ENCODE peak calls at places on chromosome 22, in four cellular contexts. P, M, Z and F are unnamed samples.

GRCh38 chr22:35425971-35426800 is 26.2 kb downstream of the MCM5 start:
- DNase-seq in P (peak; percentile 75), M (no peak), Z (no peak), F (peak; percentile 41)

GRCh38 chr22:47850644-47851151 is 1088.2 kb downstream of the TBC1D22A start:
- DNase-seq in P (peak; percentile 38), M (no peak), Z (no peak), F (no peak)

GRCh38 chr22:17931400-17931825 is 92.9 kb downstream of the MICAL3 start:
- DNase-seq in P (peak; percentile 32), M (no peak), Z (no peak), F (peak; percentile 57)

GRCh38 chr22:37659066-37659896 is 758 bp downstream of the PDXP start:
- DNase-seq in P (no peak), M (peak; percentile 33), Z (no peak), F (peak; percentile 27)

GRCh38 chr22:19607198-19608113 is 83.2 kb upstream of the CLDN5 start:
- DNase-seq in P (peak; percentile 78), M (peak; percentile 27), Z (no peak), F (no peak)

GRCh38 chr22:19942071-19942885 is 660 bp upstream of the TXNRD2 start:
- DNase-seq in P (no peak), M (peak; percentile 10), Z (no peak), F (peak; percentile 82)

GRCh38 chr22:25084405-25085107 is 115.1 kb upstream of the CRYBB3 start:
- DNase-seq in P (no peak), M (no peak), Z (no peak), F (no peak)

GRCh38 chr22:33073989-33074391 is 15.8 kb upstream of the SYN3 start:
- DNase-seq in P (peak; percentile 26), M (no peak), Z (no peak), F (peak; percentile 65)

GRCh38 chr22:37675930-37676571 is 615 bp downstream of the LGALS1 start:
- DNase-seq in P (peak; percentile 40), M (no peak), Z (no peak), F (peak; percentile 68)

GRCh38 chr22:44180706-44181032 is at the start of gene PARVG:
- DNase-seq in P (peak; percentile 38), M (peak; percentile 66), Z (no peak), F (no peak)

GRCh38 chr22:42431401-42432019 is 693 bp downstream of the NFAM1 start:
- DNase-seq in P (no peak), M (no peak), Z (no peak), F (no peak)

GRCh38 chr22:29784451-29785361 is 17.5 kb downstream of the UQCR10 start:
- DNase-seq in P (no peak), M (no peak), Z (no peak), F (peak; percentile 33)

GRCh38 chr22:41589260-41589600 is 410 bp downstream of the PMM1 start:
- DNase-seq in P (no peak), M (peak; percentile 21), Z (no peak), F (peak; percentile 62)

GRCh38 chr22:17501679-17502285 is 61.5 kb upstream of the SLC25A18 start:
- DNase-seq in P (peak; percentile 73), M (peak; percentile 79), Z (peak; percentile 69), F (peak; percentile 70)

GRCh38 chr22:49324527-49325491 is 502.9 kb downstream of the BRD1 start:
- DNase-seq in P (no peak), M (no peak), Z (no peak), F (no peak)
- TF ChIP-seq EZH2phosphoT487 in P (no peak), M (no peak), Z (no peak), F (no peak)

GRCh38 chr22:36497910-36498669 is 8.8 kb downstream of the FOXRED2 start:
- DNase-seq in P (no peak), M (no peak), Z (no peak), F (no peak)

GRCh38 chr22:36493690-36494110 is 12.3 kb upstream of the TXN2 start:
- DNase-seq in P (no peak), M (peak; percentile 71), Z (no peak), F (no peak)
- H3K4me2 ChIP-seq in P (no peak overlapping the region), M (peak overlapping the region; percentile 63), Z (no peak overlapping the region), F (no peak overlapping the region)

GRCh38 chr22:26339755-26340154 is 89.3 kb upstream of the ASPHD2 start:
- DNase-seq in P (no peak), M (no peak), Z (no peak), F (no peak)

GRCh38 chr22:26342719-26343449 is 86.2 kb upstream of the ASPHD2 start:
- DNase-seq in P (no peak), M (no peak), Z (no peak), F (no peak)
- TF ChIP-seq EZH2phosphoT487 in P (no peak), M (no peak), Z (no peak), F (no peak)

GRCh38 chr22:46251816-46252380 is 1.8 kb upstream of the CDPF1 start:
- DNase-seq in P (no peak), M (no peak), Z (no peak), F (no peak)
- H3K4me2 ChIP-seq in P (peak overlapping the region; percentile 95), M (no peak overlapping the region), Z (peak overlapping the region; percentile 99), F (no peak overlapping the region)

GRCh38 chr22:26086359-26086758 is 82.9 kb upstream of the SEZ6L start:
- DNase-seq in P (no peak), M (no peak), Z (no peak), F (peak; percentile 2)
- TF ChIP-seq EZH2phosphoT487 in P (no peak), M (no peak), Z (no peak), F (no peak)

GRCh38 chr22:40535642-40536041 is 100.9 kb downstream of the MRTFA start:
- DNase-seq in P (no peak), M (no peak), Z (no peak), F (no peak)
- H3K4me2 ChIP-seq in P (no peak overlapping the region), M (no peak overlapping the region), Z (no peak overlapping the region), F (peak overlapping the region; percentile 85)

GRCh38 chr22:45553333-45554039 is 50.8 kb downstream of the FBLN1 start:
- DNase-seq in P (peak; percentile 80), M (peak; percentile 49), Z (peak; percentile 63), F (peak; percentile 84)
- TF ChIP-seq EZH2phosphoT487 in P (no peak), M (no peak), Z (no peak), F (no peak)